ENCODE peak calls at places on chromosome 6, in four cellular contexts. R, X, Q and O are unnamed samples.

GRCh38 chr6:76330031-76330430 is 257.6 kb upstream of the IMPG1 start:
- DNase-seq in R (no peak), X (no peak), Q (no peak), O (no peak)

GRCh38 chr6:80728340-80728739 is 621.9 kb downstream of the BCKDHB start:
- DNase-seq in R (no peak), X (no peak), Q (no peak), O (no peak)

GRCh38 chr6:131781717-131782116 is 26.1 kb upstream of the ENPP1 start:
- DNase-seq in R (no peak), X (no peak), Q (no peak), O (no peak)

GRCh38 chr6:125363010-125363359 is 61.2 kb upstream of the HDDC2 start:
- DNase-seq in R (no peak), X (no peak), Q (no peak), O (no peak)

GRCh38 chr6:41053056-41053455 is at the start of gene APOBEC2:
- DNase-seq in R (no peak), X (peak; percentile 91), Q (no peak), O (no peak)

GRCh38 chr6:107152633-107153032 is 37.3 kb upstream of the BEND3 start:
- DNase-seq in R (no peak), X (no peak), Q (no peak), O (no peak)

GRCh38 chr6:169224185-169224695 is 29.4 kb downstream of the THBS2 start:
- DNase-seq in R (peak; percentile 83), X (no peak), Q (no peak), O (no peak)

GRCh38 chr6:149362289-149362688 is 37.8 kb upstream of the SUMO4 start:
- DNase-seq in R (no peak), X (no peak), Q (no peak), O (no peak)

GRCh38 chr6:169248521-169248971 is 5.1 kb downstream of the THBS2 start:
- DNase-seq in R (peak; percentile 31), X (no peak), Q (no peak), O (no peak)

GRCh38 chr6:34247481-34248197 is 1.2 kb downstream of the SMIM29 start:
- DNase-seq in R (no peak), X (no peak), Q (no peak), O (no peak)

GRCh38 chr6:77492529-77492928 is 29.2 kb upstream of the HTR1B start:
- DNase-seq in R (no peak), X (no peak), Q (no peak), O (no peak)

GRCh38 chr6:23656257-23656731 is 469.7 kb upstream of the NRSN1 start:
- DNase-seq in R (no peak), X (peak; percentile 11), Q (no peak), O (no peak)

GRCh38 chr6:6686748-6687601 is 98.5 kb downstream of the LY86 start:
- DNase-seq in R (peak; percentile 85), X (peak; percentile 98), Q (peak; percentile 30), O (no peak)

GRCh38 chr6:145963216-145964068 is 716 bp downstream of the SHPRH start:
- DNase-seq in R (no peak), X (peak; percentile 79), Q (peak; percentile 52), O (peak; percentile 29)

GRCh38 chr6:11023032-11023431 is 21.1 kb downstream of the ELOVL2 start:
- DNase-seq in R (no peak), X (no peak), Q (no peak), O (no peak)

GRCh38 chr6:150212745-150213144 is 69.9 kb downstream of the PPP1R14C start:
- DNase-seq in R (no peak), X (no peak), Q (no peak), O (no peak)

GRCh38 chr6:30206799-30207618 is 6.2 kb downstream of the TRIM26 start:
- DNase-seq in R (no peak), X (peak; percentile 37), Q (no peak), O (no peak)

GRCh38 chr6:170524188-170524535 is 28.9 kb downstream of the PSMB1 start:
- DNase-seq in R (no peak), X (no peak), Q (no peak), O (no peak)

GRCh38 chr6:163148781-163149534 is 265.6 kb upstream of the QKI start:
- DNase-seq in R (no peak), X (no peak), Q (no peak), O (no peak)

GRCh38 chr6:116217069-116217468 is 36.8 kb downstream of the TSPYL4 start:
- DNase-seq in R (no peak), X (peak; percentile 22), Q (no peak), O (peak; percentile 46)

GRCh38 chr6:81987293-81987692 is 234.8 kb upstream of the TENT5A start:
- DNase-seq in R (no peak), X (no peak), Q (no peak), O (no peak)

GRCh38 chr6:17042422-17043147 is 59.3 kb upstream of the STMND1 start:
- DNase-seq in R (no peak), X (peak; percentile 41), Q (no peak), O (no peak)
- H3K4me1 ChIP-seq in R (no peaks in the 10 kb centered on the region), X (no peaks in the 10 kb centered on the region), Q (no peaks in the 10 kb centered on the region), O (no peaks in the 10 kb centered on the region)

GRCh38 chr6:120774275-120774674 is 560.0 kb downstream of the TBC1D32 start:
- DNase-seq in R (no peak), X (no peak), Q (no peak), O (no peak)
- H3K27ac ChIP-seq in R (no peak overlapping the region), X (no peak overlapping the region), Q (no peak overlapping the region), O (no peak overlapping the region)

GRCh38 chr6:135880066-135880972 is 28.8 kb downstream of the PDE7B start:
- DNase-seq in R (no peak), X (no peak), Q (peak; percentile 75), O (peak; percentile 75)
- H3K4me3 ChIP-seq in R (no peak overlapping the region), X (no peak overlapping the region), Q (peak overlapping the region; percentile 26), O (peak overlapping the region; percentile 67)

DNA sequence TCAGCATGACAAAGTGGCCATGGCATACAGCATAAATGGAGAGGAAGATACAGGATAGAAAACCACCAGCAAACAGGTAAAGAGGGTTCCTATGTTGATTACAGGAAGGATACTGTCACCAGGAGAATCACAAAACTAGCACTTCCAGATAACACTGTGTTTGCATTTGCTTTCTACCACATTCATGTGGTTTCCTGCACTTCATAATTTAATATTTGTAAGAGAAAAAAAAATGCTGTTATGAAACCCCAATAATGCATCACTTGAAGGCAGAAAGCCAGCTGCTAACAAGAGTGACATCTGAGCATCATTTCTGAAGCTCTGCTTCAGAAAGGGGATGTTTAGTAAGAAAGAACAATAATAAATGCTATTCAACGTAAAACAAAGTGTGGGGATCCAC is 106.6 kb downstream of the ATXN1 start:
- DNase-seq in R (no peak), X (no peak), Q (no peak), O (no peak)
- H3K4me1 ChIP-seq in R (no peaks in the 10 kb centered on the region), X (peaks cover 19% of the 10 kb centered on the region), Q (peaks cover 10% of the 10 kb centered on the region), O (peaks cover 69% of the 10 kb centered on the region)

GRCh38 chr6:135265278-135265677 is 84.2 kb downstream of the MYB start:
- DNase-seq in R (no peak), X (no peak), Q (no peak), O (no peak)
- H3K27ac ChIP-seq in R (no peak overlapping the region), X (no peak overlapping the region), Q (peak overlapping the region; percentile 86), O (no peak overlapping the region)

GRCh38 chr6:156347251-156348049 is 429.7 kb upstream of the ARID1B start:
- DNase-seq in R (no peak), X (no peak), Q (no peak), O (no peak)
- H3K4me3 ChIP-seq in R (no peak overlapping the region), X (no peak overlapping the region), Q (no peak overlapping the region), O (no peak overlapping the region)